ENCODE peak calls at places on chromosomes 16 and 17, in eight cellular contexts. Y, J, H, X, I, O, U and M are unnamed samples.

GRCh38 chr16:11175850-11176341 is 80.1 kb downstream of the SOCS1 start:
- DNase-seq in J (no peak), U (no peak), Y (no peak), X (no peak), I (no peak), O (no peak), H (no peak), M (no peak)

GRCh38 chr17:17151962-17152361 is 54.2 kb downstream of the PLD6 start:
- DNase-seq in X (peak), J (peak), Y (peak), I (peak), H (peak), O (peak), U (peak), M (peak)

GRCh38 chr17:31650756-31651520 is 208.1 kb downstream of the COPRS start:
- DNase-seq in J (no peak), Y (no peak), I (no peak), X (no peak), O (no peak), U (no peak), H (no peak), M (no peak)

GRCh38 chr17:77304051-77304745 is 163.4 kb downstream of the SEC14L1 start:
- DNase-seq in O (no peak), U (no peak), Y (no peak), X (no peak), J (peak), H (peak), I (no peak), M (no peak)

GRCh38 chr17:41415833-41416335 is 8.5 kb downstream of the KRT37 start:
- DNase-seq in O (no peak), Y (peak), X (no peak), U (no peak), I (peak), J (peak), H (peak), M (no peak)

GRCh38 chr17:50657054-50657453 is 22.4 kb downstream of the ABCC3 start:
- DNase-seq in O (no peak), H (no peak), X (no peak), I (no peak), U (peak), J (no peak), Y (no peak), M (no peak)

GRCh38 chr17:55576237-55576998 is 65.2 kb upstream of the SMIM36 start:
- DNase-seq in X (no peak), O (no peak), J (peak), Y (peak), U (no peak), I (no peak), H (peak), M (peak)

GRCh38 chr16:24815052-24815451 is 30.7 kb upstream of the SLC5A11 start:
- DNase-seq in X (no peak), O (no peak), I (no peak), Y (no peak), J (no peak), H (no peak), U (no peak), M (no peak)

GRCh38 chr17:32518856-32519768 is 32.3 kb downstream of the CDK5R1 start:
- DNase-seq in H (no peak), I (peak), Y (peak), O (peak), U (peak), J (peak), X (peak), M (no peak)

GRCh38 chr16:79509906-79510305 is 90.6 kb downstream of the MAF start:
- DNase-seq in X (no peak), I (no peak), J (no peak), O (no peak), H (no peak), Y (no peak), U (no peak), M (no peak)

GRCh38 chr17:77836557-77837041 is 121.9 kb upstream of the TNRC6C start:
- DNase-seq in H (peak), J (peak), I (no peak), Y (no peak), U (no peak), O (peak), X (no peak), M (no peak)

GRCh38 chr16:8941718-8942344 is 21.9 kb downstream of the USP7 start:
- DNase-seq in Y (no peak), I (no peak), U (no peak), O (no peak), X (no peak), J (no peak), H (no peak), M (no peak)
- H3K4me3 ChIP-seq in Y (no peak), I (no peak), U (no peak), O (no peak), X (no peak), J (no peak), H (no peak), M (no peak)

GRCh38 chr17:51857052-51857593 is 301.4 kb downstream of the CA10 start:
- DNase-seq in H (no peak), O (no peak), I (no peak), U (no peak), X (no peak), J (no peak), Y (no peak), M (no peak)

GRCh38 chr17:51860934-51861561 is 297.5 kb downstream of the CA10 start:
- DNase-seq in O (no peak), U (no peak), J (no peak), H (peak), I (no peak), Y (no peak), X (no peak), M (no peak)
- TF ChIP-seq CTCF in O (no peak), U (peak), J (peak), H (peak), I (no peak), Y (peak), X (no peak), M (peak)

DNA sequence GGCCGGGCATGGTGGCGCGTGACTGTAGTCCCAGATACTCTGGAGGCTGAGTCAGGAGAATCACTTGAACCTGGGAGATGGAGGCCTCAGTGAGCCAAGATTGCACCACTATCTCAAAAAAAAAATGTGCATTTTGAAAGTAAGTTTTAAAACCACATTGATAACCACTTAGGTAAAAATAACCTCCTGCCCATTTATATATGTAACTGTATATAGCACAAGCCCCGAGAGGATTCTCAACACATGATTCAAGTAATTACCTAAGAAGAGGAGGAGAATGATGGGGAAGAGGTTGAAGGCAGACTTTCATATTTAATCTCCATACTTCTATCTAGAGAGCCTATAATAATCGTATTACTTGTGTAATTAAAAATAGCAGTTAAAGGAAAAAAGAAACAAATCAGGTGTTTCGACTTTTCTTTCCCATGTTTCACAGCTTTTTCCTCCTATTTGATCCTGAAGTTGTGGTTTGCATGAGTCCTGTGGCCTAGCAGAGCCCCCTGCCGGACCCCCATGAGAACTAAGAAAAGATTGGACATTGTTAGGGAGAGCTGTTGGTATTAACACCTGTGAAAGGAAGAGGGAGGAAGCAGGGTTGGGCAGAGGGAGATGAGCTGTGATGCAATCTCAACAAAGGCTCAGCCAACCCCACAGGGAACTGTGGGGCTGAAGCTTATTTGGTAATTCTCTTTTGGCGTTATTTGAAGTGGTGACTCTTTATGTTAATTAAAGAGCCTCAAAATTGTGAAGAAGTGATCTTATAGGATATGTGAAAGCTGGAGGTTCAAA is 22.1 kb downstream of the PMFBP1 start:
- DNase-seq in X (no peak), I (no peak), H (no peak), J (no peak), U (no peak), O (no peak), Y (no peak), M (no peak)
- H3K4me3 ChIP-seq in X (no peak), I (no peak), H (no peak), J (no peak), U (no peak), O (no peak), Y (no peak), M (no peak)

GRCh38 chr16:287981-288920 is 5.3 kb downstream of the PDIA2 start:
- DNase-seq in X (no peak), H (no peak), J (no peak), O (no peak), I (no peak), Y (no peak), U (no peak), M (no peak)

GRCh38 chr16:289395-289997 is 6.5 kb downstream of the PDIA2 start:
- DNase-seq in I (no peak), H (no peak), X (no peak), J (no peak), Y (no peak), U (no peak), O (no peak), M (no peak)

GRCh38 chr16:285146-286055 is 2.4 kb downstream of the PDIA2 start:
- DNase-seq in H (no peak), O (no peak), Y (no peak), I (no peak), U (no peak), J (no peak), X (no peak), M (no peak)

GRCh38 chr16:286491-287297 is 3.7 kb downstream of the PDIA2 start:
- DNase-seq in O (no peak), H (no peak), X (no peak), J (no peak), I (no peak), U (no peak), Y (no peak), M (no peak)

DNA sequence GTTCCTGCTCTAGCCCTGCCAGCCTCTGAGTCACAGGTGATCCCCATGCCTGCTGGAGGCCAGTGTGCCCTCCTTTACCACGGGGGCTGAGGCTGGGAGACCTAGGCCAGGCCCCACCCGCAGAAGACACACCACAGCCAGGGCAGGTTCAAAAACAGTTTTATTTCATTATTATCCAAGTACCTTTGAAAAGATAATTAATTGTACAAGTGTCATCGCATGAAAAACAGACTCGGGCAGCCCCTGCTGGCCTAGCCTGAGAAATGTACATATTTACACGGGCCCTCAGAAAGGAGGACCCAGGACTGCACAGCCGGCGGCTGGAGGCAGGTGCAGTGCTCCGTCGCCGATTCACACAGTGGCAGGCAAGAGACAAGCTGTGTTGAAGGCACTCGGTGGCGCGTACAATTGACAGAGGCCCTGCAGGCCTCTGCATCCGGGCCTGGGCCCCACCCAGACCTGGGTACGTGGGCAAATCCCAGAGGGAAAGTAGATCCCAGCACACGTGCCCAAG is 4.4 kb downstream of the PDIA2 start:
- DNase-seq in H (no peak), X (no peak), U (no peak), J (no peak), O (no peak), Y (no peak), I (no peak), M (no peak)
- TF ChIP-seq CTCF in H (no peak), X (no peak), U (no peak), J (no peak), O (no peak), Y (no peak), I (no peak), M (no peak)

GRCh38 chr16:3475604-3476375 is 19.5 kb downstream of the C16orf90 start:
- DNase-seq in Y (no peak), U (peak), I (no peak), H (no peak), O (no peak), X (no peak), J (no peak), M (no peak)
- H3K4me3 ChIP-seq in Y (no peak), U (no peak), I (no peak), H (no peak), O (no peak), X (no peak), J (no peak), M (no peak)

GRCh38 chr17:2093349-2093748 is 38.4 kb downstream of the HIC1 start:
- DNase-seq in I (peak), U (no peak), H (no peak), O (no peak), X (no peak), Y (no peak), J (no peak), M (no peak)

GRCh38 chr17:2092253-2092652 is 37.4 kb downstream of the HIC1 start:
- DNase-seq in X (no peak), I (no peak), O (no peak), J (no peak), H (no peak), U (no peak), Y (no peak), M (no peak)

GRCh38 chr17:2090804-2091534 is 36.1 kb downstream of the HIC1 start:
- DNase-seq in Y (peak), X (peak), J (peak), I (peak), O (peak), U (no peak), H (peak), M (peak)

GRCh38 chr17:2095536-2095910 is 40.6 kb downstream of the HIC1 start:
- DNase-seq in H (no peak), I (no peak), X (peak), J (no peak), Y (no peak), U (peak), O (no peak), M (no peak)

DNA sequence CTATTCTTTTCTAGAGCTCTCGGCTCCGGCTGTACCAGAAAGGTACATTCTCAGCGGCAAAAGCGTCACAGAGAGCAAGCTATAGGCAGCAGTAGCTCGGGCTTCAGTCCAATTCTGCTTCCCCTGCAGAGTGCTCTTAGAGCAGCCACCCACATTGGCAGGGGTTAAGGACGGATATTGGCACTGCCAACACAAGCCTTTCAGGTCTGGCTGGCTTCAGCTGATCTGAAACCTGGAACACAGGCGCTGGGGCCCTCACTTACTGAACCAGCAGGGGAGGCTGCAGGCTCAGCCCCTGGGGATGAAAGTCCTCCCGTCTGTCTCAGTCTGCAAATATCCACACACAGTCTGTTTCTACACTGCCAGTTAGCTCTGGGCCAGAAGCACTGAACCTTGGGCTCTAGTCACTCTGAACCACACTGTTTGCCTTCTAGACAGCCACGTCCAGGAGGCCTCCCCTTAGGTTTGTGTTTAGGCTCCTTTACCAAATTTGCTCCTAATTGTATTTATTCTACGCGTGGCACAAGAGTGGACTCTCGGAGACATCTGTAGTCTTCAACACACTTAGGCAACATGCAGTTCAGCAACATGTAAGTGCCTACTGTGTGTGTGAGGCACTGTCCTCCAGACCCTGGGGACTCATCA is 40.1 kb downstream of the HIC1 start:
- DNase-seq in X (peak), I (no peak), J (peak), H (peak), Y (no peak), U (peak), O (peak), M (no peak)
- TF ChIP-seq CTCF in X (peak), I (peak), J (peak), H (peak), Y (peak), U (no peak), O (peak), M (peak)

DNA sequence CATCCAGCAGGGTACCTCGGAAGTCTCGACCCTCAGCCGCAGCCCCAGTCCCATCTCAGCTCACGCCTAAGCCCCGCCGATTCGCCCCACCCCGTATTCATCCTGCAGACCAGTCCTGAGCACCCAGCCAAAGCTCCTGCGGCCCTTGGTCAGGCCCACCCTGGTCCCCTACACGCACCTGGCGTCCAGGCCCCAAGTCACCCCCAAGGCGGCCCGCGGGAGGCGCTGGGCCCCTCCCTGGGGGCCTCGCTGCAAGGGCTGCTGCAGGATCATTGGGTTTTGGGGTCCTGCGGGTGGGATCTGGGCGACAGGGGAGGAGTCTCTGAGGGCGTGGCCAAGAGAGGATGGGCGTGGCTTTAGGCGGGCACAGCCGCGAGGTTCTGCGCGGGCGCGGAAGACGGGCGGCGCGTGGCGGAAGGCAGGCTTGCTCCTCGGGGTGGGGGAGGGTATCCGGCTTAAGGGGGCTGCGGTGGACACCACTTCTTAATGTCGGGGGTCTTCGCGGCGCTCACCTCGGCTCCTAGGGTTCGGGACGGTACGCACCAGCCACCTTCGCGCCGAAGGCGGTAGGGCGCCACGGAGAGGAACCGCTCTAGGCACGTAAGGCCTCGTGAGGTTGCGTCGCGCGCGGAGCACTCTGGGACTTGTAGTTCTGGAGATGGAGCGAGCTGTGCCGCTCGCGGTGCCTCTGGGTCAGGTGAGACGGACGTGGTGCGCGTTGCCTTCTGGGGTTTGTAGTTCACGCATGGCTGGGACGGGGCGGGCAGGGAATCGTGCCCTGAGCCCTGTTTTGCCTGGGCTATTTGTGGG is at the start of the genes HCFC1R1 and THOC6:
- DNase-seq in Y (peak), I (peak), X (peak), O (peak), U (peak), H (peak), J (peak), M (peak)
- H3K4me3 ChIP-seq in Y (peak), I (peak), X (peak), O (peak), U (peak), H (peak), J (peak), M (peak)

GRCh38 chr17:72455562-72455961 is 334.7 kb downstream of the SOX9 start:
- DNase-seq in Y (no peak), I (no peak), U (no peak), O (no peak), J (no peak), X (peak), H (no peak), M (no peak)
- TF ChIP-seq CTCF in Y (no peak), I (no peak), U (no peak), O (no peak), J (no peak), X (no peak), H (no peak), M (no peak)